ENCODE peak calls at places on chromosomes 13 and 19, in five cellular contexts. One of them, this sample, is unnamed.

GRCh38 chr13:76948139-76948538 is at the start of gene ACOD1:
- DNase-seq in left ventricle myocardium inferior: no peak
- DNase-seq in adrenal gland: no peak
- DNase-seq in endodermal cell: no peak
- DNase-seq in tibial nerve: no peak
- DNase-seq in this sample: no peak

GRCh38 chr19:57633832-57634131 is 814 bp downstream of the ZNF211 start:
- DNase-seq in left ventricle myocardium inferior: no peak
- DNase-seq in adrenal gland: peak
- DNase-seq in endodermal cell: no peak
- DNase-seq in tibial nerve: no peak
- DNase-seq in this sample: no peak

GRCh38 chr19:38656171-38656981 is 8.9 kb downstream of the ACTN4 start:
- DNase-seq in left ventricle myocardium inferior: no peak
- DNase-seq in adrenal gland: no peak
- DNase-seq in endodermal cell: no peak
- DNase-seq in tibial nerve: peak
- DNase-seq in this sample: no peak

GRCh38 chr13:33364192-33364591 is 78.6 kb upstream of the STARD13 start:
- DNase-seq in left ventricle myocardium inferior: no peak
- DNase-seq in adrenal gland: no peak
- DNase-seq in endodermal cell: no peak
- DNase-seq in tibial nerve: no peak
- DNase-seq in this sample: no peak

GRCh38 chr19:48543121-48543710 is 8.8 kb upstream of the SULT2B1 start:
- DNase-seq in left ventricle myocardium inferior: no peak
- DNase-seq in adrenal gland: no peak
- DNase-seq in endodermal cell: peak
- DNase-seq in tibial nerve: no peak
- DNase-seq in this sample: no peak

GRCh38 chr13:20702945-20703784 is at the start of gene IL17D:
- DNase-seq in left ventricle myocardium inferior: no peak
- DNase-seq in adrenal gland: no peak
- DNase-seq in endodermal cell: peak
- DNase-seq in tibial nerve: no peak
- DNase-seq in this sample: peak

GRCh38 chr13:44403720-44404063 is 30.1 kb downstream of the SERP2 start:
- DNase-seq in left ventricle myocardium inferior: no peak
- DNase-seq in adrenal gland: no peak
- DNase-seq in endodermal cell: peak
- DNase-seq in tibial nerve: no peak
- DNase-seq in this sample: no peak

GRCh38 chr13:48400820-48401219 is 12.1 kb downstream of the LPAR6 start:
- DNase-seq in left ventricle myocardium inferior: no peak
- DNase-seq in adrenal gland: no peak
- DNase-seq in endodermal cell: no peak
- DNase-seq in tibial nerve: no peak
- DNase-seq in this sample: peak

GRCh38 chr13:33832872-33833271 is 14.9 kb downstream of the RFC3 start:
- DNase-seq in left ventricle myocardium inferior: no peak
- DNase-seq in adrenal gland: no peak
- DNase-seq in endodermal cell: no peak
- DNase-seq in tibial nerve: no peak
- DNase-seq in this sample: no peak

GRCh38 chr13:31200636-31200970 is 828 bp downstream of the B3GLCT start:
- DNase-seq in left ventricle myocardium inferior: peak
- DNase-seq in adrenal gland: peak
- DNase-seq in endodermal cell: peak
- DNase-seq in tibial nerve: no peak
- DNase-seq in this sample: peak

GRCh38 chr19:49432141-49433073 is 7.2 kb downstream of the GFY start:
- DNase-seq in left ventricle myocardium inferior: no peak
- DNase-seq in adrenal gland: no peak
- DNase-seq in endodermal cell: peak
- DNase-seq in tibial nerve: no peak
- DNase-seq in this sample: no peak

GRCh38 chr19:18629166-18630088 is 7.4 kb upstream of the KLHL26 start:
- DNase-seq in left ventricle myocardium inferior: peak
- DNase-seq in adrenal gland: peak
- DNase-seq in endodermal cell: no peak
- DNase-seq in tibial nerve: peak
- DNase-seq in this sample: no peak

GRCh38 chr13:110756268-110756667 is 42.8 kb downstream of the ING1 start:
- DNase-seq in left ventricle myocardium inferior: no peak
- DNase-seq in adrenal gland: no peak
- DNase-seq in endodermal cell: no peak
- DNase-seq in tibial nerve: no peak
- DNase-seq in this sample: peak

GRCh38 chr19:14375055-14375581 is 6.1 kb upstream of the ADGRE5 start:
- DNase-seq in left ventricle myocardium inferior: peak
- DNase-seq in adrenal gland: peak
- DNase-seq in endodermal cell: no peak
- DNase-seq in tibial nerve: no peak
- DNase-seq in this sample: no peak

GRCh38 chr19:49210108-49210900 is 52.7 kb downstream of the TRPM4 start:
- DNase-seq in left ventricle myocardium inferior: no peak
- DNase-seq in adrenal gland: peak
- DNase-seq in endodermal cell: peak
- DNase-seq in tibial nerve: peak
- DNase-seq in this sample: no peak

DNA sequence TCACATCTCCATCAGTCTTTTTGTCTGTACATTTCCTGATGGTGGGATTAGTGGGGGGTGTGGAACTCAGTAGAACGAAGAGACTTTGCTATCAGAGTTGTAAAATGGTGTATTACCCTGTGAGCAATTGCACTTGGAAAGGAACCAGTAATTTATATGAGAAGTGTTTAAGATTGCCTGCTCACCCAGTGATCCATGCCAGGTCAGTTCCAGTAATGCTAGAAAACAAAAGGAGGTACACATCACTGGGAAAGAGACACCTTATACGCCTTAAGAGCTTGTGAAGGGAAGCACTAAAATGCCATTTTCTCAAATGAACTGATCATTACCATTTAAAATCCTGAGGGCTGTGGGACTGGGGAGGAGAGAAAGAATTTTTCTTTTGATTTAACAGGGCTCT is 7.5 kb upstream of the DACH1 start:
- DNase-seq in left ventricle myocardium inferior: no peak
- DNase-seq in adrenal gland: no peak
- DNase-seq in endodermal cell: no peak
- DNase-seq in tibial nerve: no peak
- DNase-seq in this sample: no peak
- H3K4me3 ChIP-seq in left ventricle myocardium inferior: no peak
- H3K4me3 ChIP-seq in adrenal gland: no peak
- H3K4me3 ChIP-seq in endodermal cell: no peak
- H3K4me3 ChIP-seq in tibial nerve: no peak
- H3K4me3 ChIP-seq in this sample: no peak

DNA sequence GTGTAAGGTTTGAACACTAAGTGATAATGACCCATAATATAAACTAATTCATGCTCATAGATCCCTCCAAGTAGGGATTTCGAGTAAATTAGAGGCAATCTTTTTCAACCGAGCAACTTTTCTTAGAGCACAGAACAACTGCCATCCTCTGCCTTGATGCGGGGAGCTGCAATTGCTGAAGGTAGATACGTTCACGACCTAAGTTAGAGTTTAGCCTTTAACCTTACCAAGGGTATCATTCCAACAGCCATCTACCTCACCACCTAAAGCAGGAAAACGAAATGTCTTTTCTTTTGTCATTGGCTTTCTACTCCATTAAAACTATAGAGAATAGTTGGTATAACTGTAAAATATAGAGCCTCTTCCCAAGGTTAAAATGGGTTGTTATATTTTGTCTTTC is 42.2 kb upstream of the NBEA start:
- DNase-seq in left ventricle myocardium inferior: no peak
- DNase-seq in adrenal gland: no peak
- DNase-seq in endodermal cell: no peak
- DNase-seq in tibial nerve: no peak
- DNase-seq in this sample: no peak
- H3K4me3 ChIP-seq in left ventricle myocardium inferior: no peak
- H3K4me3 ChIP-seq in adrenal gland: no peak
- H3K4me3 ChIP-seq in endodermal cell: no peak
- H3K4me3 ChIP-seq in tibial nerve: no peak
- H3K4me3 ChIP-seq in this sample: no peak

GRCh38 chr19:4284974-4285373 is 5.9 kb downstream of the SHD start:
- DNase-seq in left ventricle myocardium inferior: no peak
- DNase-seq in adrenal gland: no peak
- DNase-seq in endodermal cell: no peak
- DNase-seq in tibial nerve: no peak
- DNase-seq in this sample: no peak

GRCh38 chr19:4278926-4279529 is at the start of gene SHD:
- DNase-seq in left ventricle myocardium inferior: no peak
- DNase-seq in adrenal gland: no peak
- DNase-seq in endodermal cell: peak
- DNase-seq in tibial nerve: no peak
- DNase-seq in this sample: no peak

GRCh38 chr19:4288091-4288777 is 9.2 kb downstream of the SHD start:
- DNase-seq in left ventricle myocardium inferior: no peak
- DNase-seq in adrenal gland: no peak
- DNase-seq in endodermal cell: peak
- DNase-seq in tibial nerve: no peak
- DNase-seq in this sample: no peak

GRCh38 chr19:4279530-4280422 is 710 bp downstream of the SHD start:
- DNase-seq in left ventricle myocardium inferior: no peak
- DNase-seq in adrenal gland: no peak
- DNase-seq in endodermal cell: no peak
- DNase-seq in tibial nerve: no peak
- DNase-seq in this sample: no peak

GRCh38 chr19:4284176-4284958 is 5.3 kb downstream of the SHD start:
- DNase-seq in left ventricle myocardium inferior: no peak
- DNase-seq in adrenal gland: no peak
- DNase-seq in endodermal cell: peak
- DNase-seq in tibial nerve: no peak
- DNase-seq in this sample: no peak
- H3K4me3 ChIP-seq in left ventricle myocardium inferior: no peak
- H3K4me3 ChIP-seq in adrenal gland: no peak
- H3K4me3 ChIP-seq in endodermal cell: no peak
- H3K4me3 ChIP-seq in tibial nerve: no peak
- H3K4me3 ChIP-seq in this sample: no peak

DNA sequence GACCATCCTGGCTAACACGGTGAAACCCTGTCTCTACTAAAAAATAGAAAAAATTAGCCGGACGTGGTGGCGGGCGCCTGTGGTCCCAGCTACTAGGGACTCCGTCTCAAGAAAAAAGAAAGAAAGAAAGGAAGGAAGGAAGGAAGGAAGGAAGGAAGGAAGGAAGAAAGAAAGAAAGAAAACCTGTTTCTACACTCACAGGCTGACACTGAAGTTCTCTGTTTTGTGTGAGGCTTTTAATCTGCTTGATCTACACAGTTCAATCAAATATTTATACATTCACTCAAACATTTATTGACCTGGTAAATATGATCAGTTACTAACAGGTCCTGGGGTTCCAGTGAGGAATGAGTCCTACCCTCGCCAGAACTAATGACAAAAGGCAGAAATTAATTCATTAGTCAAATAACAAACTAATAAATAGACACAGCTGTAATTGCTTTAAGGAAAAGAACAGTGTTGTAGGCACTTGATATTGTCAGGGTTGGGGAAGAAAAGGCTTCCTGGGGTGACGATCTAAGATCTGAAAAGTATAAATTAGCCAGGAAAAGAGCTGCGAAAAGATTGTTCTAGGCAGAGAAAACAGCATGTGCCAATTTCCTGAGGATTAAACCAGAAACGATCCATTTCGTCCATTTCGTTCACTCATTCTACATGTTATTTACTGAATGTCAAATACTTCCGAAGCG is 814 bp upstream of the CHAF1A start:
- DNase-seq in left ventricle myocardium inferior: no peak
- DNase-seq in adrenal gland: no peak
- DNase-seq in endodermal cell: no peak
- DNase-seq in tibial nerve: no peak
- DNase-seq in this sample: no peak
- H3K4me3 ChIP-seq in left ventricle myocardium inferior: peak
- H3K4me3 ChIP-seq in adrenal gland: peak
- H3K4me3 ChIP-seq in endodermal cell: peak
- H3K4me3 ChIP-seq in tibial nerve: peak
- H3K4me3 ChIP-seq in this sample: peak

GRCh38 chr19:17575871-17576757 is 20.7 kb downstream of the COLGALT1 start:
- DNase-seq in left ventricle myocardium inferior: no peak
- DNase-seq in adrenal gland: no peak
- DNase-seq in endodermal cell: no peak
- DNase-seq in tibial nerve: no peak
- DNase-seq in this sample: no peak

GRCh38 chr19:17580470-17581000 is 25.1 kb downstream of the COLGALT1 start:
- DNase-seq in left ventricle myocardium inferior: no peak
- DNase-seq in adrenal gland: no peak
- DNase-seq in endodermal cell: no peak
- DNase-seq in tibial nerve: no peak
- DNase-seq in this sample: no peak

GRCh38 chr19:17579523-17580244 is 24.2 kb downstream of the COLGALT1 start:
- DNase-seq in left ventricle myocardium inferior: peak
- DNase-seq in adrenal gland: peak
- DNase-seq in endodermal cell: peak
- DNase-seq in tibial nerve: peak
- DNase-seq in this sample: peak

GRCh38 chr19:17576758-17577532 is 21.5 kb downstream of the COLGALT1 start:
- DNase-seq in left ventricle myocardium inferior: no peak
- DNase-seq in adrenal gland: no peak
- DNase-seq in endodermal cell: peak
- DNase-seq in tibial nerve: peak
- DNase-seq in this sample: no peak

GRCh38 chr19:17577698-17578097 is 22.2 kb downstream of the COLGALT1 start:
- DNase-seq in left ventricle myocardium inferior: no peak
- DNase-seq in adrenal gland: no peak
- DNase-seq in endodermal cell: no peak
- DNase-seq in tibial nerve: no peak
- DNase-seq in this sample: no peak
- H3K4me3 ChIP-seq in left ventricle myocardium inferior: no peak
- H3K4me3 ChIP-seq in adrenal gland: no peak
- H3K4me3 ChIP-seq in endodermal cell: no peak
- H3K4me3 ChIP-seq in tibial nerve: no peak
- H3K4me3 ChIP-seq in this sample: no peak

DNA sequence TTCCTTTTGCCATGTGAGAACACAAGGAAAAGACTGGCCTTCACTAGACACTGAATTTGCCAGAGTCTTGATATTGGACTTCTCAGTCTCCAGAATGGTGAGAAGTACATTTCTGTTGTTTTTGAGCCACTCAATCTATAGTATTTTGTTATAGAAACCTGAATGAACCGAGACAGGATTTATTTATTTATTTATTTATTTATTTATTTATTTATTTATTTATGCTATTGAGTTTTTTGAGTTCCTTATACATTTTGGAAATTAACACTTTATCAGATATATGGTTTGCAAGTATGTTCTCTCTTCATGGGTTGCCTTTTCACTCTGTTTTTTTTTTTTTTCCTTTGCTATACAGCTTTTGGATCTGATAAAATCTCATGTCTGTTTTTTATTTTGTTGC is 319.0 kb upstream of the PCDH20 start:
- DNase-seq in left ventricle myocardium inferior: no peak
- DNase-seq in adrenal gland: no peak
- DNase-seq in endodermal cell: no peak
- DNase-seq in tibial nerve: no peak
- DNase-seq in this sample: no peak
- H3K4me3 ChIP-seq in left ventricle myocardium inferior: no peak
- H3K4me3 ChIP-seq in adrenal gland: no peak
- H3K4me3 ChIP-seq in endodermal cell: no peak
- H3K4me3 ChIP-seq in tibial nerve: no peak
- H3K4me3 ChIP-seq in this sample: no peak

GRCh38 chr19:7482584-7483439 is 6.0 kb downstream of the PEX11G start:
- DNase-seq in left ventricle myocardium inferior: peak
- DNase-seq in adrenal gland: peak
- DNase-seq in endodermal cell: peak
- DNase-seq in tibial nerve: no peak
- DNase-seq in this sample: no peak
- H3K4me3 ChIP-seq in left ventricle myocardium inferior: no peak
- H3K4me3 ChIP-seq in adrenal gland: no peak
- H3K4me3 ChIP-seq in endodermal cell: no peak
- H3K4me3 ChIP-seq in tibial nerve: no peak
- H3K4me3 ChIP-seq in this sample: no peak